ENCODE peak calls at places on chromosomes 6 and 20, in five cellular contexts. H is esophagus squamous epithelium, B is upper lobe of right lung, D is cardiac fibroblast, L is fibroblast of villous mesenchyme. O is an unnamed sample.

GRCh38 chr6:169371344-169372144 is 117.9 kb upstream of the THBS2 start:
- DNase-seq in H (no peak), D (peak), L (peak), B (no peak), O (no peak)

GRCh38 chr6:129844118-129844891 is 16.8 kb downstream of the TMEM244 start:
- DNase-seq in B (no peak), L (peak), D (peak), H (no peak), O (peak)

GRCh38 chr6:6788394-6789020 is 200.0 kb downstream of the LY86 start:
- DNase-seq in D (peak), B (no peak), H (no peak), L (no peak), O (no peak)

GRCh38 chr6:145228962-145229582 is 506.2 kb downstream of the EPM2A start:
- DNase-seq in B (no peak), L (no peak), D (no peak), H (no peak), O (no peak)

GRCh38 chr6:63640062-63640461 is 4.5 kb downstream of the PHF3 start:
- DNase-seq in D (no peak), H (no peak), L (peak), B (no peak), O (peak)

GRCh38 chr20:14986026-14986655 is 648.7 kb upstream of the FLRT3 start:
- DNase-seq in D (peak), H (no peak), L (peak), B (peak), O (no peak)

GRCh38 chr6:105601541-105602174 is 198.8 kb upstream of the PREP start:
- DNase-seq in B (peak), D (peak), H (no peak), L (peak), O (peak)

GRCh38 chr6:139605350-139605749 is 230.9 kb upstream of the CITED2 start:
- DNase-seq in B (no peak), H (no peak), L (peak), D (peak), O (peak)

GRCh38 chr6:41644297-41644879 is 6.1 kb downstream of the MDFI start:
- DNase-seq in L (no peak), H (no peak), B (peak), D (no peak), O (no peak)

GRCh38 chr6:134230087-134230717 is 87.7 kb downstream of the SGK1 start:
- DNase-seq in L (no peak), H (no peak), D (no peak), B (no peak), O (no peak)

GRCh38 chr20:53834044-53834442 is 236.4 kb downstream of the BCAS1 start:
- DNase-seq in H (no peak), L (no peak), D (no peak), B (no peak), O (no peak)

GRCh38 chr6:111572216-111572706 is 33.4 kb downstream of the TRAF3IP2 start:
- DNase-seq in B (no peak), L (no peak), H (no peak), D (no peak), O (no peak)

GRCh38 chr20:45890077-45890996 is 671 bp downstream of the NEURL2 start:
- DNase-seq in B (peak), D (peak), H (no peak), L (peak), O (no peak)
- TF ChIP-seq CTCF in B (peak), D (peak), H (no peak), L (peak), O (peak)

DNA sequence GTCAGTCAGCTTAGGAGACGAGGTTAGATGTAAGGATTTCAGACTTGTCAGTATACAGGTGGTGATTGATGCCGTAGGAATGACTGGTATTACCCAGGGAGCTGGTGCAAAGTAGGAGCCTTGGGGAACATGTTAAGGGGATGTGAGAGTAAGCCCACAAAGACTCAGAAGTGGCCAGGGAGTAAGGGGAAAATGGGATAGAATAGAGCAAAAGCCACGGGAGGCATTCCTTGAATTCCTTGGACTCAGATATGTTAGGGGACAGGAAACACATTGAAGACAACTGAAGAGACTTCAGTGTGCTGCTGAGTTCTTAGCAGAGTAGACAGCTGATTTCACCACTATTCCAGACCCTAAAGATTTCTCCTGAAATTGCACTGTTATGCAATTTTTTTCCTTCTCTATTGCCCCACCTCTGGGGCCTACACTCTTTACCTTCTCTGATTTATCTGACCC is 1.2 kb upstream of the ACAT2 start:
- DNase-seq in L (peak), B (no peak), D (peak), H (no peak), O (peak)
- H3K4me3 ChIP-seq in L (peak), B (peak), D (no peak), H (no peak), O (no peak)

DNA sequence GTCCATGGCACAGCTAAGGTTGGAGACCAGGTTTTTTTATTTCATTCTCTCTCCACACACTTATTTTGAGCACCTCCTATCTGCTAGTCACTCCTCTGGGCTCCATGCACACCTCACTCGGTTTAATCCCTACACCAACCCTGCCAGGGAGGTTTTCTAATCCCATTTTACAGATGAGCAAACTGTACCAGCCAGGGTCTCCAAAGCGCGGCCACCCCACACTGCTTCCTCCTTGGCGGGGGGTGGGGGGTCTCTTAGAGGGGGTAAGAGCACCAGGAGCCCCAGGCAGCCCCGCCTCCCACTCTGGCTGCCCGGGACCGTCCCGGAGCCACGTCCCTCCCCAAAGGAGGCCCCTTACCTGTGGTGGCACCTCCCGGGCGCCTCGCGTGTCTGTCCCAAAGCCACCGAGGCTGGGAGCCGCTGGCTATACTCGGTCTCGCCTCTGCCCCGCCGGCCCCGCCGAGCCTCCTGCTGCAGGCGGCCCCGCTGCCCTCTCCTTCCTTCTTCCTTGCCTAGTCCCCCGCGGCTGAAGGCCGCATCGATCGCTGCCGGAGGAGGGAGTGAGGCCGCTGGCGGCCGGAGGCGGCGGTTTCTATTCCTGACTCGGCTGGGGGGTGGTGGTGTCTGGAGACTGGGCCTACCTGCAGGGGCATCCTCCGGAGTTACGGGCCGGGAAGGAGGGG is at the start of gene KCNS1:
- DNase-seq in H (no peak), L (peak), B (peak), D (peak), O (no peak)
- TF ChIP-seq CTCF in H (no peak), L (no peak), B (no peak), D (peak), O (no peak)

GRCh38 chr20:59064214-59064722 is 21.7 kb upstream of the PRELID3B start:
- DNase-seq in B (no peak), H (no peak), L (no peak), D (no peak), O (no peak)
- H3K4me3 ChIP-seq in B (no peak), H (no peak), L (no peak), D (no peak), O (no peak)

O was measured in AG09309.